ENCODE peak calls at places on chromosomes 4 and X, in ten cellular contexts. W, D, I, G, S, T, C, E, R and F are unnamed samples.

GRCh38 chr4:87092389-87093141 is 127.9 kb downstream of the KLHL8 start:
- DNase-seq in W (peak; percentile 55), E (peak; percentile 87), R (peak; percentile 74), G (peak; percentile 59), I (peak; percentile 86), C (no peak), S (peak; percentile 52), T (peak; percentile 89), D (peak; percentile 78), F (peak; percentile 63)

GRCh38 chrX:11533211-11533651 is 132.5 kb downstream of the ARHGAP6 start:
- DNase-seq in S (peak; percentile 65), D (no peak), I (no peak), G (peak; percentile 89), T (no peak), C (no peak), W (no peak), R (no peak), E (no peak), F (peak; percentile 52)

GRCh38 chrX:111382277-111382676 is 29.7 kb downstream of the DCX start:
- DNase-seq in G (no peak), R (no peak), E (no peak), I (no peak), W (no peak), D (no peak), S (no peak), T (no peak), C (no peak), F (no peak)

GRCh38 chrX:11648705-11649519 is 16.8 kb downstream of the ARHGAP6 start:
- DNase-seq in C (no peak), S (no peak), W (no peak), T (no peak), R (no peak), D (no peak), G (no peak), I (no peak), E (no peak), F (no peak)

GRCh38 chr4:133801858-133802257 is 399.7 kb downstream of the PABPC4L start:
- DNase-seq in D (no peak), G (no peak), C (no peak), I (no peak), W (no peak), R (no peak), S (no peak), E (no peak), T (no peak), F (no peak)

GRCh38 chr4:163395758-163396157 is 52.1 kb downstream of the NPY5R start:
- DNase-seq in E (no peak), I (no peak), G (no peak), R (no peak), W (no peak), S (no peak), T (no peak), D (no peak), C (no peak), F (no peak)

GRCh38 chr4:41334182-41334581 is 77.5 kb downstream of the UCHL1 start:
- DNase-seq in E (no peak), I (peak; percentile 47), C (no peak), T (no peak), D (no peak), S (no peak), W (no peak), G (no peak), R (no peak), F (no peak)

GRCh38 chrX:44748014-44748413 is 95.8 kb upstream of the DUSP21 start:
- DNase-seq in I (no peak), R (no peak), E (no peak), G (peak; percentile 68), D (no peak), C (no peak), W (no peak), T (no peak), S (no peak), F (no peak)

GRCh38 chr4:67288964-67289363 is 256.3 kb downstream of the CENPC start:
- DNase-seq in T (no peak), D (peak; percentile 17), E (no peak), C (peak; percentile 80), W (no peak), S (no peak), I (peak; percentile 5), R (no peak), G (peak; percentile 53), F (no peak)

GRCh38 chr4:171378323-171378722 is 434.9 kb upstream of the GALNTL6 start:
- DNase-seq in W (no peak), C (no peak), R (no peak), G (no peak), T (no peak), I (no peak), D (no peak), E (no peak), S (no peak), F (no peak)

GRCh38 chr4:122224348-122224747 is 72.2 kb downstream of the BLTP1 start:
- DNase-seq in S (no peak), G (peak; percentile 69), R (no peak), C (peak; percentile 52), W (no peak), E (no peak), D (peak; percentile 8), T (peak; percentile 17), I (peak; percentile 0), F (peak; percentile 3)
- TF ChIP-seq CTCF in S (peak; percentile 48), G (peak; percentile 49), R (peak; percentile 19), C (no peak), W (no peak), E (no peak), D (no peak), T (no peak), I (peak; percentile 36), F (peak; percentile 55)

GRCh38 chr4:161714022-161714751 is 449.6 kb downstream of the FSTL5 start:
- DNase-seq in W (no peak), G (peak; percentile 8), R (no peak), C (no peak), D (no peak), I (no peak), T (no peak), S (peak; percentile 18), E (no peak), F (peak; percentile 66)
- H3K4me3 ChIP-seq in W (no peak overlapping the region), G (no peak overlapping the region), R (no peak overlapping the region), C (no peak overlapping the region), D (no peak overlapping the region), I (no peak overlapping the region), T (no peak overlapping the region), S (no peak overlapping the region), E (no peak overlapping the region), F (no peak overlapping the region)

GRCh38 chrX:153702350-153703035 is 14.8 kb downstream of the SLC6A8 start:
- DNase-seq in T (no peak), W (no peak), G (no peak), S (no peak), R (no peak), I (no peak), D (no peak), C (no peak), E (no peak), F (no peak)

GRCh38 chrX:153701706-153702105 is 14.0 kb downstream of the SLC6A8 start:
- DNase-seq in E (no peak), C (no peak), R (no peak), S (no peak), D (no peak), T (no peak), I (no peak), G (no peak), W (no peak), F (no peak)

GRCh38 chrX:153706799-153707198 is 17.4 kb downstream of the BCAP31 start:
- DNase-seq in T (no peak), S (no peak), G (no peak), R (peak; percentile 55), C (no peak), E (no peak), D (no peak), W (no peak), I (no peak), F (no peak)

GRCh38 chrX:153703036-153703370 is 15.3 kb downstream of the SLC6A8 start:
- DNase-seq in I (peak; percentile 19), W (no peak), G (no peak), R (peak; percentile 84), C (no peak), D (peak; percentile 81), S (no peak), E (peak; percentile 81), T (peak; percentile 84), F (peak; percentile 36)

DNA sequence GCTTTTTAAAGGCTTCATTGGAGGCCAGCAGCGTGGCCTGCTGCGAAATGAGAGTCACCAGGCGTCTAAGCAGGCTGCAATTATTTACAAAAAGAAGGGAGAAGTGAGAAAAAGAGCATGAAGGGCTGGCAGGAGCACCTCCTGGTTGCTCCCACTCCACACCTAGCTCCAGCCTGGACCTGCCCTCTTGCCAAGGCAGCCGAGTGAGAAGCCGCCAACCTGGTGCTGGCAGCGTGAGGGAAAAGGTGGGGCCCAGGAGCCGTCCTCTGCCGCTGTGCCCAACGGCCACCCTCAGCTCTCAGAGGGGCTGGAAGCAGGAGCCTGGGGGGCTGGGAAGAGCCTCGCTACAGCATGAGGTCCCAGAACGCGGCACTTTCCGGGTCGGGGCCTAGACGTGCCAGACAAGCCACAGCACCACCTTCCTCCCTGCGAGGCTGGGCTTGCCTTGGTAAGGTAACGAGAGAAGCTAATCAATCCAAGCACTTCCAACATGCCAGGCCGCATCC is 16.3 kb downstream of the SLC6A8 start:
- DNase-seq in W (no peak), I (no peak), D (no peak), G (no peak), R (no peak), E (no peak), C (no peak), S (no peak), T (no peak), F (no peak)
- H3K27ac ChIP-seq in W (no peak overlapping the region), I (no peak overlapping the region), D (no peak overlapping the region), G (no peak overlapping the region), R (peak overlapping the region; percentile 75), E (no peak overlapping the region), C (no peak overlapping the region), S (no peak overlapping the region), T (no peak overlapping the region), F (no peak overlapping the region)

DNA sequence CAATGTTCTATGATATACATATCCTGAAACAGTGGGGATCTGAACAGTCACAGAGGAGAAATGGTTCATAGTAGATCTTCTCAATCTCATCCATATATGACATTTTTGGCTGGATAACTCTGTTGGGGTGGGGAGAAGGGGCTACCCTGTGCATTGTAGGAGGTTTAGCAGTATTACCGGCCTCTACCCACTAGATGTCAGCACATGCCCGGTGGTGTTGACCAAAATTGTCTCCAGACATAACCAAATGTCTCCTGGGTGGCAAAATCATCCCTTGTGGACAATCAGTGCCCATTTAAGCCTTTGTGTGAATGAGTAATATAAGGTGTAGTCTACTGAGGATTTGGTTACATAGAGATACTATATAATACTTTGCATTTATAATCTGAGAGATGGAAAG is 89.9 kb downstream of the PLS3 start:
- DNase-seq in I (peak; percentile 39), S (peak; percentile 23), D (peak; percentile 48), C (peak; percentile 88), R (peak; percentile 29), W (no peak), T (peak; percentile 33), E (peak; percentile 34), G (peak; percentile 80), F (no peak)
- TF ChIP-seq CTCF in I (peak; percentile 86), S (peak; percentile 55), D (peak; percentile 43), C (peak; percentile 93), R (peak; percentile 36), W (peak; percentile 25), T (peak; percentile 47), E (peak; percentile 62), G (peak; percentile 77), F (peak; percentile 60)